ENCODE peak calls at places on chromosomes 11 and 22, in four cellular contexts. L is coronary artery, Z is dorsolateral prefrontal cortex, E is sigmoid colon. W is an unnamed sample.

GRCh38 chr11:45361551-45361950 is 75.4 kb upstream of the SYT13 start:
- DNase-seq in L (no peak), Z (no peak), E (no peak), W (no peak)

GRCh38 chr22:24474221-24474620 is 20.9 kb upstream of the UPB1 start:
- DNase-seq in L (no peak), Z (no peak), E (no peak), W (peak; percentile 84)

GRCh38 chr11:62889484-62890437 is 9.1 kb downstream of the SLC3A2 start:
- DNase-seq in L (no peak), Z (no peak), E (no peak), W (peak; percentile 42)

GRCh38 chr22:25484916-25485315 is 79.6 kb upstream of the GRK3 start:
- DNase-seq in L (no peak), Z (no peak), E (no peak), W (no peak)

GRCh38 chr22:23478175-23478574 is 101.9 kb downstream of the IGLL1 start:
- DNase-seq in L (no peak), Z (no peak), E (no peak), W (peak; percentile 38)

GRCh38 chr22:40463017-40463631 is 92.7 kb downstream of the SGSM3 start:
- DNase-seq in L (no peak), Z (no peak), E (no peak), W (no peak)

GRCh38 chr11:77776455-77776854 is 44.1 kb downstream of the RSF1 start:
- DNase-seq in L (no peak), Z (no peak), E (no peak), W (peak; percentile 56)

GRCh38 chr11:87878373-87878779 is 296.9 kb downstream of the RAB38 start:
- DNase-seq in L (no peak), Z (no peak), E (no peak), W (peak; percentile 75)

GRCh38 chr11:17277024-17277584 is 565 bp downstream of the NUCB2 start:
- DNase-seq in L (peak; percentile 83), Z (no peak), E (peak; percentile 77), W (peak; percentile 48)

GRCh38 chr11:36228689-36229088 is 60.5 kb downstream of the COMMD9 start:
- DNase-seq in L (no peak), Z (no peak), E (no peak), W (no peak)

GRCh38 chr11:62958547-62959071 is 26.2 kb downstream of the SLC22A6 start:
- DNase-seq in L (no peak), Z (no peak), E (peak; percentile 79), W (no peak)

GRCh38 chr11:77411238-77411637 is 62.7 kb downstream of the PAK1 start:
- DNase-seq in L (no peak), Z (peak; percentile 36), E (peak; percentile 66), W (no peak)

GRCh38 chr11:126115253-126115540 is 52.5 kb upstream of the CDON start:
- DNase-seq in L (no peak), Z (no peak), E (peak; percentile 95), W (peak; percentile 45)

GRCh38 chr11:128830290-128830813 is 36.7 kb downstream of the KCNJ1 start:
- DNase-seq in L (no peak), Z (no peak), E (no peak), W (no peak)

GRCh38 chr22:30526656-30527055 is 19.9 kb downstream of the SEC14L6 start:
- DNase-seq in L (no peak), Z (no peak), E (no peak), W (no peak)

GRCh38 chr11:77375114-77375513 is 73.6 kb upstream of the GDPD4 start:
- DNase-seq in L (no peak), Z (no peak), E (no peak), W (peak; percentile 50)

GRCh38 chr11:70203749-70204465 is 811 bp downstream of the FADD start:
- DNase-seq in L (no peak), Z (no peak), E (peak; percentile 79), W (peak; percentile 97)

GRCh38 chr11:61539958-61540357 is 31.4 kb downstream of the LRRC10B start:
- DNase-seq in L (no peak), Z (no peak), E (no peak), W (no peak)

GRCh38 chr22:33563568-33563967 is 356.7 kb downstream of the LARGE1 start:
- DNase-seq in L (no peak), Z (no peak), E (no peak), W (no peak)

GRCh38 chr22:24422078-24422665 is 5.2 kb upstream of the ADORA2A start:
- DNase-seq in L (no peak), Z (no peak), E (no peak), W (no peak)

GRCh38 chr11:776459-777287 is 614 bp downstream of the GATD1 start:
- DNase-seq in L (no peak), Z (no peak), E (peak; percentile 70), W (no peak)
- TF ChIP-seq CTCF in L (no peak), Z (no peak), E (no peak), W (no peak)

GRCh38 chr11:118533769-118534729 is 3.1 kb downstream of the TMEM25 start:
- DNase-seq in L (peak; percentile 62), Z (peak; percentile 57), E (no peak), W (no peak)
- TF ChIP-seq CTCF in L (no peak), Z (no peak), E (no peak), W (no peak)

GRCh38 chr11:121721448-121721847 is 268.7 kb upstream of the SORL1-AS1 start:
- DNase-seq in L (no peak), Z (no peak), E (no peak), W (no peak)

GRCh38 chr11:121727942-121728341 is 275.2 kb upstream of the SORL1-AS1 start:
- DNase-seq in L (no peak), Z (no peak), E (no peak), W (no peak)

GRCh38 chr11:121721961-121722360 is 269.2 kb upstream of the SORL1-AS1 start:
- DNase-seq in L (no peak), Z (peak; percentile 48), E (peak; percentile 72), W (no peak)

GRCh38 chr11:121723261-121723741 is 270.5 kb upstream of the SORL1-AS1 start:
- DNase-seq in L (peak; percentile 72), Z (peak; percentile 60), E (peak; percentile 75), W (no peak)

DNA sequence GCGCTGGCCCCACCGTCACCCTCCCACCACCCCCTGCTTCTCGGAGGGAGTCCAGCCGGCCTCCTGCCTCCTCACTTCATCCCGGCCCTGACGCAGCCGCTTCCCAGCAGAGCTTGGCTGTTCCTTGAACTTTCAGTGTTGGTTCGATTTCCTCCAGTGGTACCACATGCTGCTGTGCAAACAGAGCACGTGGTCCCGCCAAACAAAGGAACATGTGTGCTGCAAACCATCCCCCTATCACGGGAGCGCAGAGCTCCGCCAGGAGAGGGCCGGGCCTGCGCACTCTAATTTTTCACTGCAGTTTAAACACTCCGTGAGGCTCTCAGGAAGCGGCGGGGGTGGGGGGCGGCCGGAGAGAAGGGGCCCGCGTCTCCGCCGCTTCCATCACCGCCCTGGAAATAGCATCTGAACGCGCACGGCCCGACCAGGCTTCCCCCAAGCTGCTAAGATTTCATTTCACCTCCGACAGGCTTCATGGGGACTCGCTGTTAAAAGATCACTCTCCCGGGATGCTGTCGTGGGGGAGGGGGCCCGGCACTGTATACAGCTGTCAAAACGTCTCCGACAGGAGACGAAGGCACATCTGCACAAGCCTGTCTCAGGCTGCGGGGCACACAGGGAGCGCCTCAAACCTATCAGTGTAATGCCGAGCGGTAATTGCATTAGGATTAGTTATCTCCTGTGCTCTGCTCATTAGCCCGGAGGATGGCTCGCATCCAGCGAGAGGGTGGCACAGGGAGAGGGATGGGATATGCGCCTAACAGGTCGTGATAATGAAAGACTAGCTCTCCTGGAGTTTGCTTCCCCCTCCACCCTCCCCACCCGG is 269.9 kb upstream of the SORL1-AS1 start:
- DNase-seq in L (peak; percentile 91), Z (peak; percentile 95), E (peak; percentile 97), W (peak; percentile 43)
- TF ChIP-seq CTCF in L (no peak), Z (peak; percentile 18), E (peak; percentile 13), W (no peak)

GRCh38 chr11:67393990-67394389 is 2.2 kb downstream of the RAD9A start:
- DNase-seq in L (no peak), Z (no peak), E (no peak), W (no peak)

GRCh38 chr11:67391304-67392181 is at the start of gene RAD9A:
- DNase-seq in L (peak; percentile 96), Z (peak; percentile 95), E (peak; percentile 98), W (peak; percentile 97)

GRCh38 chr11:67390947-67391303 is 861 bp upstream of the RAD9A start:
- DNase-seq in L (no peak), Z (no peak), E (no peak), W (no peak)

GRCh38 chr11:67393437-67393836 is 1.7 kb downstream of the RAD9A start:
- DNase-seq in L (no peak), Z (no peak), E (no peak), W (no peak)

DNA sequence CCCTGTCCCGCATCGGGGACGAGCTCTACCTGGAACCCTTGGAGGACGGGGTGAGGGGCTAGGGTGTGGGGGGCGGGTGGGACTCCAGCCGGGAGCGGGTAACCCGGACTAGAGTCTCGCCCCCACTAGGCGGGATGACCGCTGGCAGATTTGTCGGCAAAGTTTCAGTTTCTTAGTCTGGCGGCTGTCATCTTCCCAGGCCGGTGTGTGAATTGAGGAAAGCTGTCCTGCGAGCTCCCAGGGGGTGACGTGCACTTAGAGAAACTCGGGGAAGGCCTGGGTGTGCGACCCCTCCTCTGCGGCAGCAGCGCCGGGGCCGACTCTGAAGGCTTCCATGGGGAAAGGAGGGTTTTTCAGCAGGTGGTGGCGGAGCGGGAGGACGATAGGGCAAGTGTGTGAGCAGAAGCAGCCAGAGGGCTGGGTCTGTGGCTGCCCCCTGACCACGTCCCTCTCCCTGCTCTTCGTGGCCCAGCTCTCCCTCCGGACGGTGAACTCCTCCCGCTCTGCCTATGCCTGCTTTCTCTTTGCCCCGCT is 463 bp downstream of the RAD9A start:
- DNase-seq in L (no peak), Z (no peak), E (no peak), W (peak; percentile 15)
- TF ChIP-seq CTCF in L (no peak), Z (no peak), E (no peak), W (no peak)

DNA sequence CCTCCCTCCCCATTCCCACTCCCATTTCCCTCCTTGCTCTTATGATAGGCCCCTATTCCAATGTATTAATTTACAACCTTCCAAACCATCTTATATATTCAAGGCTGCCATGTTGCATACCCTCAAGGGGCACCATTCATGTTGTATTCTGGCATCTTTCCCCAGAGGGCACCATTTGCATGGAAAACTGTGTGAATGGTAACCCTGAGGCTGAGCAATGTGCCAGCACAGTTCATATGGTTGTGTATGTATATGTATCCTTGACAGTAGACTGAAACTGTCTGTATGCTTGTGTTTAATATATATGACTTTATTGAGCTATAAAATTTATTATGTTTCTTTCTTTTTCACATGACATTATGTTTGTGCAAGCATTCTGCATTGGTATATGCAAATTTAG is 7.3 kb downstream of the RASSF10 start:
- DNase-seq in L (no peak), Z (no peak), E (no peak), W (peak; percentile 39)
- TF ChIP-seq CTCF in L (no peak), Z (no peak), E (no peak), W (peak; percentile 23)

GRCh38 chr11:93614111-93614784 is 47.2 kb upstream of the CEP295 start:
- DNase-seq in L (no peak), Z (no peak), E (no peak), W (no peak)
- TF ChIP-seq CTCF in L (no peak), Z (no peak), E (no peak), W (peak; percentile 49)